ENCODE peak calls at places on chromosomes 6 and 20, in nine cellular contexts. One of them, this sample, is unnamed.

GRCh38 chr6:153312633-153313032 is 181.6 kb upstream of the RGS17 start:
- DNase-seq in kidney: peak
- DNase-seq in brain microvascular endothelial cell: peak
- DNase-seq in HCT116: peak
- DNase-seq in heart left ventricle: no peak
- DNase-seq in SK-N-SH: peak
- DNase-seq in psoas muscle: peak
- DNase-seq in GM12864: peak
- DNase-seq in breast epithelium: no peak
- DNase-seq in this sample: peak

GRCh38 chr6:87291879-87292278 is 30.5 kb upstream of the SMIM8 start:
- DNase-seq in brain microvascular endothelial cell: no peak
- DNase-seq in HCT116: no peak
- DNase-seq in kidney: no peak
- DNase-seq in GM12864: no peak
- DNase-seq in heart left ventricle: no peak
- DNase-seq in breast epithelium: no peak
- DNase-seq in psoas muscle: no peak
- DNase-seq in SK-N-SH: no peak
- DNase-seq in this sample: no peak

GRCh38 chr6:158653577-158654354 is 3.9 kb downstream of the SYTL3 start:
- DNase-seq in heart left ventricle: no peak
- DNase-seq in psoas muscle: no peak
- DNase-seq in GM12864: peak
- DNase-seq in kidney: peak
- DNase-seq in breast epithelium: peak
- DNase-seq in HCT116: no peak
- DNase-seq in SK-N-SH: no peak
- DNase-seq in brain microvascular endothelial cell: no peak
- DNase-seq in this sample: no peak

GRCh38 chr20:62742979-62743776 is 34.5 kb downstream of the NTSR1 start:
- DNase-seq in SK-N-SH: no peak
- DNase-seq in breast epithelium: no peak
- DNase-seq in heart left ventricle: no peak
- DNase-seq in brain microvascular endothelial cell: no peak
- DNase-seq in kidney: peak
- DNase-seq in HCT116: no peak
- DNase-seq in psoas muscle: no peak
- DNase-seq in GM12864: no peak
- DNase-seq in this sample: no peak

GRCh38 chr6:155328539-155329459 is 14.5 kb upstream of the TFB1M start:
- DNase-seq in SK-N-SH: no peak
- DNase-seq in GM12864: no peak
- DNase-seq in psoas muscle: no peak
- DNase-seq in brain microvascular endothelial cell: no peak
- DNase-seq in heart left ventricle: no peak
- DNase-seq in breast epithelium: no peak
- DNase-seq in HCT116: no peak
- DNase-seq in kidney: no peak
- DNase-seq in this sample: no peak

GRCh38 chr6:43833223-43833995 is 63.4 kb downstream of the VEGFA start:
- DNase-seq in heart left ventricle: no peak
- DNase-seq in kidney: no peak
- DNase-seq in breast epithelium: no peak
- DNase-seq in psoas muscle: no peak
- DNase-seq in SK-N-SH: peak
- DNase-seq in brain microvascular endothelial cell: peak
- DNase-seq in GM12864: no peak
- DNase-seq in HCT116: no peak
- DNase-seq in this sample: no peak

GRCh38 chr6:83307849-83308248 is 114.7 kb downstream of the RWDD2A start:
- DNase-seq in SK-N-SH: no peak
- DNase-seq in HCT116: no peak
- DNase-seq in breast epithelium: no peak
- DNase-seq in kidney: no peak
- DNase-seq in heart left ventricle: no peak
- DNase-seq in GM12864: no peak
- DNase-seq in brain microvascular endothelial cell: no peak
- DNase-seq in psoas muscle: no peak
- DNase-seq in this sample: no peak

GRCh38 chr6:121925024-121925423 is 474.4 kb upstream of the HSF2 start:
- DNase-seq in psoas muscle: no peak
- DNase-seq in kidney: no peak
- DNase-seq in breast epithelium: no peak
- DNase-seq in GM12864: no peak
- DNase-seq in brain microvascular endothelial cell: no peak
- DNase-seq in HCT116: no peak
- DNase-seq in heart left ventricle: no peak
- DNase-seq in SK-N-SH: no peak
- DNase-seq in this sample: no peak

GRCh38 chr6:72863106-72863505 is 241.2 kb downstream of the KCNQ5 start:
- DNase-seq in GM12864: no peak
- DNase-seq in brain microvascular endothelial cell: no peak
- DNase-seq in breast epithelium: no peak
- DNase-seq in heart left ventricle: no peak
- DNase-seq in HCT116: no peak
- DNase-seq in psoas muscle: no peak
- DNase-seq in SK-N-SH: no peak
- DNase-seq in kidney: no peak
- DNase-seq in this sample: no peak

GRCh38 chr6:27078734-27079357 is 168.7 kb upstream of the PRSS16 start:
- DNase-seq in GM12864: peak
- DNase-seq in kidney: no peak
- DNase-seq in breast epithelium: no peak
- DNase-seq in SK-N-SH: peak
- DNase-seq in heart left ventricle: peak
- DNase-seq in HCT116: peak
- DNase-seq in brain microvascular endothelial cell: peak
- DNase-seq in psoas muscle: no peak
- DNase-seq in this sample: peak

GRCh38 chr20:10978019-10978702 is 304.4 kb upstream of the JAG1 start:
- DNase-seq in kidney: no peak
- DNase-seq in heart left ventricle: no peak
- DNase-seq in SK-N-SH: no peak
- DNase-seq in GM12864: no peak
- DNase-seq in HCT116: no peak
- DNase-seq in breast epithelium: no peak
- DNase-seq in psoas muscle: no peak
- DNase-seq in brain microvascular endothelial cell: no peak
- DNase-seq in this sample: no peak

GRCh38 chr6:48151142-48151541 is 40.1 kb upstream of the PTCHD4 start:
- DNase-seq in HCT116: no peak
- DNase-seq in heart left ventricle: no peak
- DNase-seq in SK-N-SH: no peak
- DNase-seq in kidney: no peak
- DNase-seq in GM12864: no peak
- DNase-seq in breast epithelium: no peak
- DNase-seq in psoas muscle: no peak
- DNase-seq in brain microvascular endothelial cell: no peak
- DNase-seq in this sample: no peak

DNA sequence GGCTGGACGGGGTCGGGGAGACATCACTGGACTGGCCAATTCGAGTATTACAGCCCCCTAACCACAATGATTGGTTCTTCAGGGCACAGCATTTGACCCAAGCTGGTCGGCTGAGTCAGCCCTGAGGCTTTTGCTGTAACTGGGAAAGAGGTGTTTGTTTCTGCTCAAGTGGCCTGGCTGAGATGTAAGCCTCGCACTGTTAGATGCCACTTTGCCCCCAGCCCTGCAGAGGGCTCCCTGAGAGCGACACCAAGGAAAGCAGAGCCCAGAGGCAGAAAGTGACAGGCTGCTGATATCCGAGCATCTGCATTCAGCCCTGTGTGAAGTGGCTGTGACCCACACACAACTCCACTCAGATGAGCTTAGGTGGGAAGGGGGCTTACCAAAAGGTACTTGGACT is 19.4 kb downstream of the ERGIC3 start:
- DNase-seq in breast epithelium: no peak
- DNase-seq in psoas muscle: no peak
- DNase-seq in heart left ventricle: no peak
- DNase-seq in GM12864: no peak
- DNase-seq in HCT116: no peak
- DNase-seq in brain microvascular endothelial cell: peak
- DNase-seq in kidney: no peak
- DNase-seq in SK-N-SH: peak
- DNase-seq in this sample: peak
- TF ChIP-seq CTCF in breast epithelium: no peak
- TF ChIP-seq CTCF in psoas muscle: no peak
- TF ChIP-seq CTCF in heart left ventricle: peak
- TF ChIP-seq CTCF in GM12864: peak
- TF ChIP-seq CTCF in HCT116: peak
- TF ChIP-seq CTCF in brain microvascular endothelial cell: peak
- TF ChIP-seq CTCF in kidney: peak
- TF ChIP-seq CTCF in SK-N-SH: peak
- TF ChIP-seq CTCF in this sample: no peak

DNA sequence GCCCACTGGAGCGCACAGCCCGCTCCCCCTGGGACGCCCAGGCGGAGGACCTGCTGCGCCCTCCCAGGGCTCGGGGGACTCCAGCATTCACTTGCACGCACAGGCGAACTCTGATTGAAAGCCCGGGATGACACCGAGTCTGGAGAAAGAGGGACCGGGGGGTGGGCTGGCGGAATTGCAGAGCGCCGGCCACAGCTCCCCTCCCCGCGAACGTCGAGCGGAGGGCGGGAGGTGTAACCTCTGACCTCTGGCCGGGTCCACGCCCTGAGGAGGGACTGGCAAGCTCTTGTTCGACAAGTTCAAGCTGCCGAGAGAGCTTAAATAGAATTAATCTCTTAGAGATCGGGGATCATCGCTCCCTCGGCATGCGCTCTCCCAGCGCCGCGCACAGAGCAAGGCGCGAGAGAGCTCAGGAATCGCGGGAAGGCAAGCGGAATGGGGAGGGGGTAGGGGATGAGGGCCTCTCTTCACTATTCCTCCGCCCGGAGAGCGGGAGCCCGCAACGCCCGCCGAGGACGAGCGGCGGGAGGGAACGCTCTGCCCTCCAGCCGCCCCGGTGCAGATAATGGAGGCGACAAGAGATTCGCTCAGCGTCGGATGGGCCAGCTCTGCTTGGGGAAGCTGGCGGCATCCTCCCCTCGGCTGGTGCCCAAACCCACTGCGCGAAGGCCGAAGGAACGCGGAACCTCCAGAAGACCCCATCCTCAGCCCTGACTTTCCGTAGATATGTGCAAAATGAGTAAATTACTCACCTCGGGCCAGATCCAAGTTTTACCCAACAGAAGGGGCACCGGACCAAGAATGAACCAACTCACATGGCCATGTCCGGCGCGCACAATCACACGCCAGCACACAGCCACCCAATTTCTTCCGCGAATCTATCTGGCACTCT is 761 bp upstream of the NR2E1 start:
- DNase-seq in HCT116: no peak
- DNase-seq in kidney: no peak
- DNase-seq in breast epithelium: no peak
- DNase-seq in GM12864: no peak
- DNase-seq in brain microvascular endothelial cell: no peak
- DNase-seq in SK-N-SH: peak
- DNase-seq in heart left ventricle: no peak
- DNase-seq in psoas muscle: no peak
- DNase-seq in this sample: no peak
- H3K4me3 ChIP-seq in HCT116: no peak
- H3K4me3 ChIP-seq in kidney: no peak
- H3K4me3 ChIP-seq in breast epithelium: no peak
- H3K4me3 ChIP-seq in GM12864: no peak
- H3K4me3 ChIP-seq in brain microvascular endothelial cell: no peak
- H3K4me3 ChIP-seq in SK-N-SH: peak
- H3K4me3 ChIP-seq in heart left ventricle: no peak
- H3K4me3 ChIP-seq in psoas muscle: peak
- H3K4me3 ChIP-seq in this sample: peak

DNA sequence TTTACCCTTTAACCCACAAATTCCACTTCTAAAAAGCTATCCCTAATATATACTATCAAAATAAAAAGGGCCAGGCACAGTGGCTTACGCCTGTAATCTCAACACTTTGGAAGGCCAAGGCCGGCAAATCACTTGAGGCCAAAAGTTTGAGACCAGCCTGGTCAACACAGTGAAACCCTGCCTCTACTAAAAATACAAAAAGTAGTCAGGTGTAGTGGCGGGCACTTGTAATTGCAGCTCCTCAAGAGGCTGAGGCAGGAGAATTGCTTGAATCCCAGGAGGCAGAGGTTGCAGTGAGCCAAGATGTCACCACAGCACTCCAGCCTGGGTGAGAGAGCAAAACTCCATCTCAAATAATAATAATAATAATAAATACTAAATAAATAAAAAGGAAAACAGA is 82.5 kb downstream of the TRIM27 start:
- DNase-seq in breast epithelium: no peak
- DNase-seq in kidney: no peak
- DNase-seq in GM12864: no peak
- DNase-seq in heart left ventricle: no peak
- DNase-seq in HCT116: no peak
- DNase-seq in brain microvascular endothelial cell: no peak
- DNase-seq in SK-N-SH: no peak
- DNase-seq in psoas muscle: no peak
- DNase-seq in this sample: no peak
- TF ChIP-seq CTCF in breast epithelium: no peak
- TF ChIP-seq CTCF in kidney: no peak
- TF ChIP-seq CTCF in GM12864: peak
- TF ChIP-seq CTCF in heart left ventricle: no peak
- TF ChIP-seq CTCF in HCT116: no peak
- TF ChIP-seq CTCF in brain microvascular endothelial cell: peak
- TF ChIP-seq CTCF in SK-N-SH: no peak
- TF ChIP-seq CTCF in psoas muscle: no peak
- TF ChIP-seq CTCF in this sample: no peak

GRCh38 chr6:143210420-143210819 is 149.7 kb downstream of the AIG1 start:
- DNase-seq in brain microvascular endothelial cell: no peak
- DNase-seq in HCT116: no peak
- DNase-seq in heart left ventricle: no peak
- DNase-seq in SK-N-SH: no peak
- DNase-seq in breast epithelium: no peak
- DNase-seq in GM12864: no peak
- DNase-seq in kidney: no peak
- DNase-seq in psoas muscle: no peak
- DNase-seq in this sample: no peak

GRCh38 chr6:143213977-143214376 is 153.3 kb downstream of the AIG1 start:
- DNase-seq in GM12864: no peak
- DNase-seq in brain microvascular endothelial cell: no peak
- DNase-seq in kidney: no peak
- DNase-seq in psoas muscle: no peak
- DNase-seq in heart left ventricle: no peak
- DNase-seq in SK-N-SH: no peak
- DNase-seq in HCT116: no peak
- DNase-seq in breast epithelium: no peak
- DNase-seq in this sample: no peak

GRCh38 chr6:143215785-143216184 is 155.1 kb downstream of the AIG1 start:
- DNase-seq in SK-N-SH: no peak
- DNase-seq in HCT116: no peak
- DNase-seq in brain microvascular endothelial cell: no peak
- DNase-seq in psoas muscle: no peak
- DNase-seq in GM12864: no peak
- DNase-seq in breast epithelium: no peak
- DNase-seq in kidney: no peak
- DNase-seq in heart left ventricle: no peak
- DNase-seq in this sample: no peak

DNA sequence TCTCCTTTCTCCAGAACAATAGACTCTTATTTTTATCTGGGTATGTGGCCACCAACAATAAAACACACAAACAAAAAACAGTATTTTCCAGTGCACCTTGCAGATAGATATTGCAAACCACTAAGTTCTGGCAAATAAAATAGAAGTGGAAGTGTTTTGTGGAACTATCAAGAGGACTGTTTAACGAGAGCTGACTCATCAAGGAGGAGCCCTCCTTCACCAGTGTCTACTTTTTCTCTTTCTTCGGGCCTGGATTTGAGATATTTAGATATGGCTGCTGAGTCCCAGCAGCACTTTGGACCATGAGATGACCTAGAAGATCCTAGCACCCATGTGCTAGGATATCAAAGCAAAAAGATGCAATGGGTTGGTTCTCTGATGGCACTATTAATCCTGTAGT is 154.7 kb downstream of the AIG1 start:
- DNase-seq in GM12864: no peak
- DNase-seq in SK-N-SH: no peak
- DNase-seq in breast epithelium: no peak
- DNase-seq in psoas muscle: no peak
- DNase-seq in brain microvascular endothelial cell: no peak
- DNase-seq in HCT116: no peak
- DNase-seq in kidney: no peak
- DNase-seq in heart left ventricle: no peak
- DNase-seq in this sample: no peak
- H3K4me3 ChIP-seq in GM12864: no peak
- H3K4me3 ChIP-seq in SK-N-SH: no peak
- H3K4me3 ChIP-seq in breast epithelium: no peak
- H3K4me3 ChIP-seq in psoas muscle: no peak
- H3K4me3 ChIP-seq in brain microvascular endothelial cell: no peak
- H3K4me3 ChIP-seq in HCT116: no peak
- H3K4me3 ChIP-seq in kidney: no peak
- H3K4me3 ChIP-seq in heart left ventricle: no peak
- H3K4me3 ChIP-seq in this sample: no peak

This sample was measured in dorsolateral prefrontal cortex.